ENCODE peak calls at places on chromosomes 11 and 22, in ten cellular contexts. One of them, this sample, is unnamed.
A peak's percentile ranks its signal among the peaks of the same experiment; 100 is the strongest.

GRCh38 chr11:9765320-9766101 is 101.6 kb downstream of the SWAP70 start:
- DNase-seq in fibroblast of lung: peak; percentile 93
- DNase-seq in prostate gland: no peak
- DNase-seq in right atrium auricular region: no peak
- DNase-seq in uterus: peak; percentile 68
- DNase-seq in IMR-90: peak; percentile 95
- DNase-seq in HCT116: no peak
- DNase-seq in neural progenitor cell: peak; percentile 25
- DNase-seq in breast epithelium: no peak
- DNase-seq in heart right ventricle: peak; percentile 60
- DNase-seq in this sample: peak; percentile 70

GRCh38 chr11:106276859-106277436 is 199.5 kb downstream of the AASDHPPT start:
- DNase-seq in fibroblast of lung: peak; percentile 39
- DNase-seq in prostate gland: no peak
- DNase-seq in right atrium auricular region: no peak
- DNase-seq in uterus: no peak
- DNase-seq in IMR-90: peak; percentile 4
- DNase-seq in HCT116: no peak
- DNase-seq in neural progenitor cell: peak; percentile 49
- DNase-seq in breast epithelium: no peak
- DNase-seq in heart right ventricle: no peak
- DNase-seq in this sample: no peak

GRCh38 chr11:45141171-45141570 is 5.3 kb upstream of the PRDM11 start:
- DNase-seq in fibroblast of lung: no peak
- DNase-seq in prostate gland: no peak
- DNase-seq in right atrium auricular region: no peak
- DNase-seq in uterus: no peak
- DNase-seq in IMR-90: no peak
- DNase-seq in HCT116: no peak
- DNase-seq in neural progenitor cell: no peak
- DNase-seq in breast epithelium: no peak
- DNase-seq in heart right ventricle: no peak
- DNase-seq in this sample: no peak

GRCh38 chr11:59463176-59463575 is 6.4 kb downstream of the OR4D6 start:
- DNase-seq in fibroblast of lung: no peak
- DNase-seq in prostate gland: no peak
- DNase-seq in right atrium auricular region: no peak
- DNase-seq in uterus: peak; percentile 20
- DNase-seq in IMR-90: no peak
- DNase-seq in HCT116: no peak
- DNase-seq in neural progenitor cell: no peak
- DNase-seq in breast epithelium: no peak
- DNase-seq in heart right ventricle: no peak
- DNase-seq in this sample: no peak

GRCh38 chr11:116563028-116563712 is 209.6 kb downstream of the BUD13 start:
- DNase-seq in fibroblast of lung: peak; percentile 70
- DNase-seq in prostate gland: no peak
- DNase-seq in right atrium auricular region: no peak
- DNase-seq in uterus: no peak
- DNase-seq in IMR-90: peak; percentile 21
- DNase-seq in HCT116: no peak
- DNase-seq in neural progenitor cell: no peak
- DNase-seq in breast epithelium: no peak
- DNase-seq in heart right ventricle: no peak
- DNase-seq in this sample: peak; percentile 16

GRCh38 chr22:22479116-22479515 is 29.4 kb downstream of the ZNF280B start:
- DNase-seq in fibroblast of lung: no peak
- DNase-seq in prostate gland: no peak
- DNase-seq in right atrium auricular region: no peak
- DNase-seq in uterus: no peak
- DNase-seq in IMR-90: no peak
- DNase-seq in HCT116: no peak
- DNase-seq in neural progenitor cell: no peak
- DNase-seq in breast epithelium: no peak
- DNase-seq in heart right ventricle: no peak
- DNase-seq in this sample: no peak

GRCh38 chr11:46302866-46303265 is 25.4 kb downstream of the CREB3L1 start:
- DNase-seq in fibroblast of lung: no peak
- DNase-seq in prostate gland: no peak
- DNase-seq in right atrium auricular region: no peak
- DNase-seq in uterus: no peak
- DNase-seq in IMR-90: no peak
- DNase-seq in HCT116: no peak
- DNase-seq in neural progenitor cell: no peak
- DNase-seq in breast epithelium: no peak
- DNase-seq in heart right ventricle: no peak
- DNase-seq in this sample: no peak

GRCh38 chr11:90630176-90630575 is 407.3 kb upstream of the CHORDC1 start:
- DNase-seq in fibroblast of lung: no peak
- DNase-seq in prostate gland: no peak
- DNase-seq in right atrium auricular region: no peak
- DNase-seq in uterus: no peak
- DNase-seq in IMR-90: no peak
- DNase-seq in HCT116: no peak
- DNase-seq in neural progenitor cell: no peak
- DNase-seq in breast epithelium: no peak
- DNase-seq in heart right ventricle: no peak
- DNase-seq in this sample: no peak

GRCh38 chr22:45632791-45633515 is 38.7 kb upstream of the ATXN10 start:
- DNase-seq in fibroblast of lung: peak; percentile 72
- DNase-seq in prostate gland: no peak
- DNase-seq in right atrium auricular region: no peak
- DNase-seq in uterus: no peak
- DNase-seq in IMR-90: no peak
- DNase-seq in HCT116: no peak
- DNase-seq in neural progenitor cell: peak; percentile 25
- DNase-seq in breast epithelium: no peak
- DNase-seq in heart right ventricle: no peak
- DNase-seq in this sample: no peak

DNA sequence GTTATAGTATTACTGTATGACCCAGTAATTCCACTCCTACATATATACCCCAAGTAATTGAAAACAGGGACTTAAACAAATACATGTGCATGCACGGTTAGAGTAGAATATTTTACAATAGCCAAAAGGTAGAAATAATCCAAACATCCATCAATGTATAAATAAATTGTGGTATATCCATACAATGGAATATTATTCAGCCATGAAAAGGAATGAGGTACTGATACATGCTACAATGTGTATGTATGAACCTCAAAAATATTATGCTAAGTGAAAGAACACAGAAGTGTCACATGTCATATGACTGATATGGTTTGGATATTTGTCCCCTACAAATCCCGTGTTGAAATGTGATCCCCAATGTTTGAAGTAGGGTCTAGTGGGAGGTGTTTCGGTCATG is 560.8 kb upstream of the LARGE1 start:
- DNase-seq in fibroblast of lung: no peak
- DNase-seq in prostate gland: no peak
- DNase-seq in right atrium auricular region: no peak
- DNase-seq in uterus: no peak
- DNase-seq in IMR-90: no peak
- DNase-seq in HCT116: no peak
- DNase-seq in neural progenitor cell: no peak
- DNase-seq in breast epithelium: no peak
- DNase-seq in heart right ventricle: no peak
- DNase-seq in this sample: no peak
- H3K27ac ChIP-seq in fibroblast of lung: no peak overlapping the region
- H3K27ac ChIP-seq in prostate gland: no peak overlapping the region
- H3K27ac ChIP-seq in right atrium auricular region: no peak overlapping the region
- H3K27ac ChIP-seq in uterus: no peak overlapping the region
- H3K27ac ChIP-seq in IMR-90: no peak overlapping the region
- H3K27ac ChIP-seq in HCT116: no peak overlapping the region
- H3K27ac ChIP-seq in neural progenitor cell: no peak overlapping the region
- H3K27ac ChIP-seq in breast epithelium: no peak overlapping the region
- H3K27ac ChIP-seq in heart right ventricle: no peak overlapping the region
- H3K27ac ChIP-seq in this sample: no peak overlapping the region

DNA sequence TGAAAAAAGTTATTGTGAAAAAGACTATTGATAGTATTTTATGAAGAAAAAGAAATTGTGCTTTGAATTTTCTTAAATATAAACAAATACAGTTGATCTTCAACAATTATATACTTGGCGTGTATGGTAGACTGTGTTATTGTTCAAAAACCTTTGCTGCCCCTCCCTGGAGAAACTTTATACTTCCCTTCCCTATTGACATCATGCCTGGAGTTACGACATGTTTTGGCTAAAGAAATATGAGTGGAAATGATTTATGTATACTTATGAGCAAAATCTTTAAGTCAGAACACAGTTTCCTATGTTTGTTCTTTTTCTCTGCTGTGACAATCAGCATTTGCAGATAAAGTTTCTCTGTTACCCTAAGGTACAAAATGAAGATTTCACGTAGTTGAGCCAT is 243.8 kb downstream of the TMEM135 start:
- DNase-seq in fibroblast of lung: no peak
- DNase-seq in prostate gland: no peak
- DNase-seq in right atrium auricular region: no peak
- DNase-seq in uterus: no peak
- DNase-seq in IMR-90: peak; percentile 77
- DNase-seq in HCT116: no peak
- DNase-seq in neural progenitor cell: no peak
- DNase-seq in breast epithelium: no peak
- DNase-seq in heart right ventricle: no peak
- DNase-seq in this sample: no peak
- TF ChIP-seq CTCF in fibroblast of lung: peak; percentile 21
- TF ChIP-seq CTCF in prostate gland: peak; percentile 29
- TF ChIP-seq CTCF in right atrium auricular region: peak; percentile 55
- TF ChIP-seq CTCF in uterus: peak; percentile 22
- TF ChIP-seq CTCF in IMR-90: peak; percentile 57
- TF ChIP-seq CTCF in HCT116: no peak
- TF ChIP-seq CTCF in neural progenitor cell: no peak
- TF ChIP-seq CTCF in breast epithelium: peak; percentile 20
- TF ChIP-seq CTCF in heart right ventricle: peak; percentile 41
- TF ChIP-seq CTCF in this sample: peak; percentile 25

GRCh38 chr11:117921456-117921855 is 7.7 kb downstream of the TMPRSS13 start:
- DNase-seq in fibroblast of lung: no peak
- DNase-seq in prostate gland: no peak
- DNase-seq in right atrium auricular region: no peak
- DNase-seq in uterus: no peak
- DNase-seq in IMR-90: no peak
- DNase-seq in HCT116: no peak
- DNase-seq in neural progenitor cell: no peak
- DNase-seq in breast epithelium: peak; percentile 25
- DNase-seq in heart right ventricle: no peak
- DNase-seq in this sample: no peak
- H3K4me1 ChIP-seq in fibroblast of lung: no peaks in the 10 kb centered on the region
- H3K4me1 ChIP-seq in prostate gland: no peaks in the 10 kb centered on the region
- H3K4me1 ChIP-seq in right atrium auricular region: no peaks in the 10 kb centered on the region
- H3K4me1 ChIP-seq in uterus: no peaks in the 10 kb centered on the region
- H3K4me1 ChIP-seq in IMR-90: no peaks in the 10 kb centered on the region
- H3K4me1 ChIP-seq in HCT116: no peaks in the 10 kb centered on the region
- H3K4me1 ChIP-seq in neural progenitor cell: no peaks in the 10 kb centered on the region
- H3K4me1 ChIP-seq in breast epithelium: no peaks in the 10 kb centered on the region
- H3K4me1 ChIP-seq in heart right ventricle: no peaks in the 10 kb centered on the region
- H3K4me1 ChIP-seq in this sample: no peaks in the 10 kb centered on the region

GRCh38 chr22:20083891-20084546 is 4.0 kb downstream of the DGCR8 start:
- DNase-seq in fibroblast of lung: no peak
- DNase-seq in prostate gland: no peak
- DNase-seq in right atrium auricular region: no peak
- DNase-seq in uterus: no peak
- DNase-seq in IMR-90: no peak
- DNase-seq in HCT116: no peak
- DNase-seq in neural progenitor cell: no peak
- DNase-seq in breast epithelium: no peak
- DNase-seq in heart right ventricle: no peak
- DNase-seq in this sample: no peak

GRCh38 chr22:20084547-20085413 is 4.7 kb downstream of the DGCR8 start:
- DNase-seq in fibroblast of lung: peak; percentile 7
- DNase-seq in prostate gland: no peak
- DNase-seq in right atrium auricular region: no peak
- DNase-seq in uterus: no peak
- DNase-seq in IMR-90: no peak
- DNase-seq in HCT116: no peak
- DNase-seq in neural progenitor cell: peak; percentile 79
- DNase-seq in breast epithelium: no peak
- DNase-seq in heart right ventricle: no peak
- DNase-seq in this sample: peak; percentile 28

GRCh38 chr22:20086763-20087162 is 6.7 kb downstream of the DGCR8 start:
- DNase-seq in fibroblast of lung: no peak
- DNase-seq in prostate gland: no peak
- DNase-seq in right atrium auricular region: no peak
- DNase-seq in uterus: no peak
- DNase-seq in IMR-90: no peak
- DNase-seq in HCT116: no peak
- DNase-seq in neural progenitor cell: no peak
- DNase-seq in breast epithelium: no peak
- DNase-seq in heart right ventricle: no peak
- DNase-seq in this sample: no peak

GRCh38 chr22:20086101-20086599 is 6.1 kb downstream of the DGCR8 start:
- DNase-seq in fibroblast of lung: no peak
- DNase-seq in prostate gland: no peak
- DNase-seq in right atrium auricular region: no peak
- DNase-seq in uterus: no peak
- DNase-seq in IMR-90: no peak
- DNase-seq in HCT116: no peak
- DNase-seq in neural progenitor cell: no peak
- DNase-seq in breast epithelium: no peak
- DNase-seq in heart right ventricle: no peak
- DNase-seq in this sample: no peak

DNA sequence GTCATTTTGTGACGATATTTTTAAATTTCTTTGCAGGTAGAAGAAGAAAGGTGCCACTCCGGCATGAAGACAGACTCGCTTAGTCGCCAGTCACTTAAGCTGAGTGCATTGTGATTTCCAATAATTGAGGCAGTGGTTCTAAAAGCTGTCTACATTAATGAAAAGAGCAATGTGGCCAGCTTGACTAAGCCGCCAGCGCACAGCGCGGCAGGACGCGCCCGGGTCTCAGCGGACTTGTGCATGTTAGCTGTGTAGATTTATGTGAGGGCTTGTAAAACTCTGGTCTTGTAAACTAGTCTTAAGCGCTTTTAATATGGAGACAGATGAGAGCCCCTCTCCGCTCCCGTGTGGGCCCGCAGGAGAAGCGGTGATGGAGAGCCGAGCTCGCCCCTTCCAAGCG is 5.6 kb downstream of the DGCR8 start:
- DNase-seq in fibroblast of lung: no peak
- DNase-seq in prostate gland: no peak
- DNase-seq in right atrium auricular region: no peak
- DNase-seq in uterus: no peak
- DNase-seq in IMR-90: no peak
- DNase-seq in HCT116: no peak
- DNase-seq in neural progenitor cell: no peak
- DNase-seq in breast epithelium: no peak
- DNase-seq in heart right ventricle: no peak
- DNase-seq in this sample: no peak
- H3K27ac ChIP-seq in fibroblast of lung: no peak overlapping the region
- H3K27ac ChIP-seq in prostate gland: no peak overlapping the region
- H3K27ac ChIP-seq in right atrium auricular region: no peak overlapping the region
- H3K27ac ChIP-seq in uterus: no peak overlapping the region
- H3K27ac ChIP-seq in IMR-90: no peak overlapping the region
- H3K27ac ChIP-seq in HCT116: no peak overlapping the region
- H3K27ac ChIP-seq in neural progenitor cell: no peak overlapping the region
- H3K27ac ChIP-seq in breast epithelium: no peak overlapping the region
- H3K27ac ChIP-seq in heart right ventricle: no peak overlapping the region
- H3K27ac ChIP-seq in this sample: no peak overlapping the region

DNA sequence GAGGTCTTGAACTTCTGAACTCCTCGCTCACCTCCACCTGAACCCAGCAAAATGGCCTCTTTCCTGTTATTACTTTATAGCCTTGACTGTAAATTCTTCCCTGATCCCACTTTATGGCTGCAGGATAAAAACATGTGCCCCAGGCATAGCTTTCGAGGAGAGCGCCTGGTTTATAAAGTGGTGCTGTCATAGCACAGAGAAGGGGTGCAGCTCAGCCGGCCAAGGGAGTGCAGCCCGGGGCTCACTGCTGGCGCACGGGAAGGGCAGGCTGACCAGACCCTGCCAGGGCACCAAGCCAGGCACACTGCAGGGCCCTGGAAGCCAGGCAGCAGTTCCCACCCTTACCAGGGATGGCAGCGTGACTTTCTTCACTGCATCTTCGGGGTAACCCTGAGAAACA is 50.9 kb downstream of the ISX start:
- DNase-seq in fibroblast of lung: no peak
- DNase-seq in prostate gland: no peak
- DNase-seq in right atrium auricular region: no peak
- DNase-seq in uterus: no peak
- DNase-seq in IMR-90: no peak
- DNase-seq in HCT116: no peak
- DNase-seq in neural progenitor cell: no peak
- DNase-seq in breast epithelium: no peak
- DNase-seq in heart right ventricle: no peak
- DNase-seq in this sample: no peak
- TF ChIP-seq CTCF in fibroblast of lung: no peak
- TF ChIP-seq CTCF in prostate gland: no peak
- TF ChIP-seq CTCF in right atrium auricular region: no peak
- TF ChIP-seq CTCF in uterus: no peak
- TF ChIP-seq CTCF in IMR-90: no peak
- TF ChIP-seq CTCF in HCT116: peak; percentile 39
- TF ChIP-seq CTCF in neural progenitor cell: peak; percentile 4
- TF ChIP-seq CTCF in breast epithelium: no peak
- TF ChIP-seq CTCF in heart right ventricle: no peak
- TF ChIP-seq CTCF in this sample: no peak